ENCODE peak calls at places on chromosome X, in four cellular contexts. One of them, this sample, is unnamed. For H3K27me3, the result is how much of the 10 kb centered on the place peaks cover.

GRCh38 chrX:132505116-132505515 is 16.3 kb upstream of the MBNL3 start:
- DNase-seq in brain microvascular endothelial cell: no peak
- DNase-seq in tibial nerve: peak
- DNase-seq in lower lobe of right lung: no peak
- DNase-seq in this sample: no peak

GRCh38 chrX:77892887-77893286 is 2.3 kb downstream of the MAGT1 start:
- DNase-seq in brain microvascular endothelial cell: no peak
- DNase-seq in tibial nerve: no peak
- DNase-seq in lower lobe of right lung: no peak
- DNase-seq in this sample: no peak

GRCh38 chrX:15579778-15580747 is 20.7 kb downstream of the ACE2 start:
- DNase-seq in tibial nerve: no peak
- DNase-seq in brain microvascular endothelial cell: peak
- DNase-seq in lower lobe of right lung: no peak
- DNase-seq in this sample: no peak

GRCh38 chrX:48357681-48358080 is 1.2 kb upstream of the SSX3 start:
- DNase-seq in brain microvascular endothelial cell: no peak
- DNase-seq in lower lobe of right lung: no peak
- DNase-seq in tibial nerve: no peak
- DNase-seq in this sample: no peak

GRCh38 chrX:20459410-20460350 is 193.0 kb upstream of the RPS6KA3 start:
- DNase-seq in brain microvascular endothelial cell: no peak
- DNase-seq in lower lobe of right lung: no peak
- DNase-seq in tibial nerve: no peak
- DNase-seq in this sample: no peak

GRCh38 chrX:95903490-95903889 is 781.2 kb upstream of the DIAPH2 start:
- DNase-seq in tibial nerve: no peak
- DNase-seq in brain microvascular endothelial cell: peak
- DNase-seq in lower lobe of right lung: no peak
- DNase-seq in this sample: no peak

GRCh38 chrX:40172169-40172979 is 74.6 kb upstream of the BCOR start:
- DNase-seq in tibial nerve: peak
- DNase-seq in lower lobe of right lung: peak
- DNase-seq in brain microvascular endothelial cell: no peak
- DNase-seq in this sample: no peak

GRCh38 chrX:21509912-21510311 is 135.7 kb downstream of the CNKSR2 start:
- DNase-seq in lower lobe of right lung: no peak
- DNase-seq in brain microvascular endothelial cell: no peak
- DNase-seq in tibial nerve: no peak
- DNase-seq in this sample: no peak

GRCh38 chrX:14356401-14356800 is 172.9 kb upstream of the GLRA2 start:
- DNase-seq in lower lobe of right lung: no peak
- DNase-seq in tibial nerve: no peak
- DNase-seq in brain microvascular endothelial cell: peak
- DNase-seq in this sample: no peak

GRCh38 chrX:119692241-119693031 is 532 bp downstream of the SEPTIN6 start:
- DNase-seq in lower lobe of right lung: peak
- DNase-seq in tibial nerve: no peak
- DNase-seq in brain microvascular endothelial cell: peak
- DNase-seq in this sample: peak

GRCh38 chrX:150547511-150548115 is 20.8 kb upstream of the MTM1 start:
- DNase-seq in brain microvascular endothelial cell: peak
- DNase-seq in lower lobe of right lung: peak
- DNase-seq in tibial nerve: peak
- DNase-seq in this sample: no peak

GRCh38 chrX:37357436-37357835 is 8.3 kb downstream of the PRRG1 start:
- DNase-seq in tibial nerve: no peak
- DNase-seq in lower lobe of right lung: no peak
- DNase-seq in brain microvascular endothelial cell: no peak
- DNase-seq in this sample: no peak

GRCh38 chrX:15343075-15343476 is 7.8 kb upstream of the PIGA start:
- DNase-seq in lower lobe of right lung: no peak
- DNase-seq in tibial nerve: no peak
- DNase-seq in brain microvascular endothelial cell: no peak
- DNase-seq in this sample: no peak

GRCh38 chrX:53714580-53715335 is 28.2 kb upstream of the HUWE1 start:
- DNase-seq in lower lobe of right lung: peak
- DNase-seq in tibial nerve: no peak
- DNase-seq in brain microvascular endothelial cell: peak
- DNase-seq in this sample: peak

GRCh38 chrX:1584237-1585011 is 7.0 kb upstream of the AKAP17A start:
- DNase-seq in brain microvascular endothelial cell: no peak
- DNase-seq in lower lobe of right lung: no peak
- DNase-seq in tibial nerve: no peak
- DNase-seq in this sample: no peak

GRCh38 chrX:135330709-135331108 is 21.4 kb downstream of the ETDC start:
- DNase-seq in lower lobe of right lung: no peak
- DNase-seq in brain microvascular endothelial cell: no peak
- DNase-seq in tibial nerve: no peak
- DNase-seq in this sample: no peak

GRCh38 chrX:10121787-10122186 is 35.0 kb upstream of the CLCN4 start:
- DNase-seq in tibial nerve: no peak
- DNase-seq in brain microvascular endothelial cell: peak
- DNase-seq in lower lobe of right lung: no peak
- DNase-seq in this sample: no peak

GRCh38 chrX:67619253-67619652 is 75.4 kb downstream of the AR start:
- DNase-seq in brain microvascular endothelial cell: peak
- DNase-seq in lower lobe of right lung: no peak
- DNase-seq in tibial nerve: no peak
- DNase-seq in this sample: no peak

GRCh38 chrX:84339507-84340364 is 151.7 kb upstream of the RPS6KA6 start:
- DNase-seq in brain microvascular endothelial cell: no peak
- DNase-seq in lower lobe of right lung: no peak
- DNase-seq in tibial nerve: no peak
- DNase-seq in this sample: no peak

GRCh38 chrX:120517936-120518335 is 42.8 kb downstream of the CUL4B start:
- DNase-seq in lower lobe of right lung: no peak
- DNase-seq in tibial nerve: no peak
- DNase-seq in brain microvascular endothelial cell: peak
- DNase-seq in this sample: no peak

GRCh38 chrX:41352329-41352801 is 18.4 kb downstream of the DDX3X start:
- DNase-seq in lower lobe of right lung: no peak
- DNase-seq in brain microvascular endothelial cell: no peak
- DNase-seq in tibial nerve: no peak
- DNase-seq in this sample: no peak

GRCh38 chrX:21730011-21730410 is 27.9 kb downstream of the SMPX start:
- DNase-seq in lower lobe of right lung: no peak
- DNase-seq in brain microvascular endothelial cell: no peak
- DNase-seq in tibial nerve: no peak
- DNase-seq in this sample: no peak

GRCh38 chrX:97126020-97126419 is 242.3 kb downstream of the RPA4 start:
- DNase-seq in tibial nerve: no peak
- DNase-seq in lower lobe of right lung: no peak
- DNase-seq in brain microvascular endothelial cell: peak
- DNase-seq in this sample: no peak

GRCh38 chrX:103063918-103064434 is at the start of gene BEX1:
- DNase-seq in lower lobe of right lung: peak
- DNase-seq in tibial nerve: no peak
- DNase-seq in brain microvascular endothelial cell: peak
- DNase-seq in this sample: no peak

GRCh38 chrX:24241822-24242648 is 71.8 kb downstream of the SUPT20HL2 start:
- DNase-seq in tibial nerve: no peak
- DNase-seq in brain microvascular endothelial cell: peak
- DNase-seq in lower lobe of right lung: no peak
- DNase-seq in this sample: no peak

GRCh38 chrX:116499780-116500179 is 37.0 kb upstream of the CT83 start:
- DNase-seq in lower lobe of right lung: no peak
- DNase-seq in brain microvascular endothelial cell: peak
- DNase-seq in tibial nerve: no peak
- DNase-seq in this sample: no peak

GRCh38 chrX:149060921-149061320 is 444.2 kb downstream of the IDS start:
- DNase-seq in tibial nerve: no peak
- DNase-seq in brain microvascular endothelial cell: peak
- DNase-seq in lower lobe of right lung: no peak
- DNase-seq in this sample: no peak

GRCh38 chrX:155134255-155134654 is 62.9 kb downstream of the BRCC3 start:
- DNase-seq in tibial nerve: no peak
- DNase-seq in brain microvascular endothelial cell: no peak
- DNase-seq in lower lobe of right lung: no peak
- DNase-seq in this sample: no peak

GRCh38 chrX:48573690-48574269 is 504 bp upstream of the RBM3 start:
- DNase-seq in lower lobe of right lung: peak
- DNase-seq in brain microvascular endothelial cell: peak
- DNase-seq in tibial nerve: peak
- DNase-seq in this sample: no peak

GRCh38 chrX:20718592-20718991 is 451.9 kb upstream of the RPS6KA3 start:
- DNase-seq in tibial nerve: no peak
- DNase-seq in lower lobe of right lung: no peak
- DNase-seq in brain microvascular endothelial cell: no peak
- DNase-seq in this sample: no peak

GRCh38 chrX:19683358-19683757 is 168.1 kb upstream of the MAP3K15 start:
- DNase-seq in tibial nerve: no peak
- DNase-seq in lower lobe of right lung: no peak
- DNase-seq in brain microvascular endothelial cell: no peak
- DNase-seq in this sample: no peak

GRCh38 chrX:78452356-78452755 is 124.9 kb upstream of the CYSLTR1 start:
- DNase-seq in brain microvascular endothelial cell: no peak
- DNase-seq in lower lobe of right lung: no peak
- DNase-seq in tibial nerve: no peak
- DNase-seq in this sample: no peak

GRCh38 chrX:134181261-134181660 is 55.7 kb upstream of the CCDC160 start:
- DNase-seq in tibial nerve: no peak
- DNase-seq in lower lobe of right lung: no peak
- DNase-seq in brain microvascular endothelial cell: no peak
- DNase-seq in this sample: no peak

GRCh38 chrX:13197961-13198761 is 121.7 kb downstream of the ATXN3L start:
- DNase-seq in brain microvascular endothelial cell: no peak
- DNase-seq in lower lobe of right lung: no peak
- DNase-seq in tibial nerve: no peak
- DNase-seq in this sample: no peak

GRCh38 chrX:13198762-13199064 is 121.1 kb downstream of the ATXN3L start:
- DNase-seq in brain microvascular endothelial cell: no peak
- DNase-seq in lower lobe of right lung: no peak
- DNase-seq in tibial nerve: no peak
- DNase-seq in this sample: no peak

GRCh38 chrX:13200398-13200797 is 119.5 kb downstream of the ATXN3L start:
- DNase-seq in tibial nerve: no peak
- DNase-seq in brain microvascular endothelial cell: no peak
- DNase-seq in lower lobe of right lung: no peak
- DNase-seq in this sample: no peak

GRCh38 chrX:13201605-13202219 is 118.1 kb downstream of the ATXN3L start:
- DNase-seq in lower lobe of right lung: no peak
- DNase-seq in brain microvascular endothelial cell: no peak
- DNase-seq in tibial nerve: no peak
- DNase-seq in this sample: no peak

GRCh38 chrX:13203281-13203680 is 116.6 kb downstream of the ATXN3L start:
- DNase-seq in lower lobe of right lung: no peak
- DNase-seq in brain microvascular endothelial cell: no peak
- DNase-seq in tibial nerve: no peak
- DNase-seq in this sample: no peak
- TF ChIP-seq CTCF in lower lobe of right lung: no peak
- TF ChIP-seq CTCF in brain microvascular endothelial cell: no peak
- TF ChIP-seq CTCF in tibial nerve: no peak
- TF ChIP-seq CTCF in this sample: no peak

GRCh38 chrX:71214604-71215334 is 8.3 kb upstream of the GJB1 start:
- DNase-seq in brain microvascular endothelial cell: no peak
- DNase-seq in lower lobe of right lung: no peak
- DNase-seq in tibial nerve: no peak
- DNase-seq in this sample: no peak
- H3K27ac ChIP-seq in brain microvascular endothelial cell: no peak
- H3K27ac ChIP-seq in lower lobe of right lung: no peak
- H3K27ac ChIP-seq in tibial nerve: no peak
- H3K27ac ChIP-seq in this sample: no peak

DNA sequence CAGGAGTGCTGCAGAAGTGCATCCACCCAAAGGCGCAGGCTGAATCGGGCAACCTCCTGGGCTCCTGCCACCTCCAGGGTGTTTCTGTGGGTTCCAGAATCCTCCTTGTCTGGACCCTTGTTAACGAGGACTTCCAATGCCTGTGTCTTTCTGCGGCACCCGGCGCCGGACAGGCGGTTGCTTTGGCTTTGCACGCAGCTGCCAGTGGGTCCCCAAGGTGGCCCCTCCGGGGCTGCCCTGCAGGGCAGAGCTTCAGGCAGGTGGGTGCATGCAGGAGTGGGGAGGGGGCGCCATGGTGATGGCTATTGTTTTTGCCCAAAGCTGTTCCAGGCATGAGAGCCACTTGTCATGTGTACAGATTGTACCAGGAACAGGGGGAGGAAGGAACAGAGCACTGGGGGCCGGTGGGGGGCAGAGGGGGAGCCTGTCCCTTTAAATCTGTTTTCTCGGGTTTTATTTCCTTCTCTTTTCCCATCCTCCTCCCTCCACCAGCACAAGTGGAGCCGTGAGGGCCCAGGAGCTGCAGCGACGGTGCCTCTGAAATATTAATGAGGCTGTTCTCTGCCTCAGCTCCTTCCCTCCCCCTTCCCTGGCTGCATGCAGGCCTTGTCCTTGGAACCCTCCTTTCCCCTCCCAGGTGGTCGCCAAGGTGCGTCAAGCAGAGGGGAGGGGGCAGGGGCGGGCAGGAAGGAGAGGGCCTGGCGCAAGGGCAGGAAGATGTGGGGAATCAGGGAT is 13.1 kb downstream of the ATP2B3 start:
- DNase-seq in brain microvascular endothelial cell: no peak
- DNase-seq in lower lobe of right lung: no peak
- DNase-seq in tibial nerve: no peak
- DNase-seq in this sample: no peak
- H3K27me3 ChIP-seq in brain microvascular endothelial cell: under half
- H3K27me3 ChIP-seq in lower lobe of right lung: under half
- H3K27me3 ChIP-seq in tibial nerve: under half
- H3K27me3 ChIP-seq in this sample: under half

DNA sequence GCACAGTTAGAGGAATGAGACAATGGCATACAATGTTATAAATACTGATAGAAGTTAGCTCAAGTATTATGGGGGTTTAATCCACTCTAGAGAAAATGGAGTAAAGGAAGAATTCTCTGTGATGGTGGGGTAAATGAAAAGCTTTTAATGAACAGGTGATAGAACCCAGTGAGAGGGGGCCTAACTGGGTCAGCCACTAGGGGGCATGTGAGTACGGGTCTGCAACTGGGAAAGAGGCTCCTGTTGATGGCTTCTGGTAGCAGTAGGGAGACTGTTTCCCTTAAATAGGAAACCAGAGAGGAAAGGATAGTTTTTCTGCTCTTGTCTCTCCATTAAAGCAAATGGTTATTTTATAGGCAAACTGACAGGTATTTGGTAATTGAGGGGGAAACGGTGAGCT is 132.8 kb upstream of the GPR101 start:
- DNase-seq in brain microvascular endothelial cell: no peak
- DNase-seq in tibial nerve: no peak
- DNase-seq in lower lobe of right lung: no peak
- DNase-seq in this sample: no peak
- TF ChIP-seq CTCF in brain microvascular endothelial cell: peak
- TF ChIP-seq CTCF in tibial nerve: no peak
- TF ChIP-seq CTCF in lower lobe of right lung: no peak
- TF ChIP-seq CTCF in this sample: no peak